ENCODE peak calls at places on chromosomes 3 and 15, in five cellular contexts. R is fibroblast of pulmonary artery, Q is mesothelial cell of epicardium, E is nephron progenitor cell, D is mucosa of descending colon. Y is an unnamed sample.

GRCh38 chr3:82496890-82497560 is 735.6 kb upstream of the GBE1 start:
- DNase-seq in D (no peak), E (no peak), Q (no peak), R (no peak), Y (no peak)

GRCh38 chr3:197216169-197216860 is 82.1 kb downstream of the DLG1 start:
- DNase-seq in R (peak), Q (no peak), E (no peak), D (no peak), Y (peak)

GRCh38 chr3:8888296-8888915 is 74.9 kb downstream of the RAD18 start:
- DNase-seq in E (no peak), D (no peak), Q (no peak), R (peak), Y (peak)

GRCh38 chr3:120198305-120198878 is 86.6 kb downstream of the GPR156 start:
- DNase-seq in E (no peak), Q (no peak), D (no peak), R (peak), Y (peak)

GRCh38 chr15:42090781-42091180 is 3.6 kb downstream of the PLA2G4D start:
- DNase-seq in E (no peak), Q (no peak), R (no peak), D (no peak), Y (no peak)

GRCh38 chr3:99747915-99748314 is 69.7 kb upstream of the CMSS1 start:
- DNase-seq in Q (no peak), E (no peak), R (peak), D (no peak), Y (peak)

GRCh38 chr3:15694628-15695027 is 93.1 kb downstream of the BTD start:
- DNase-seq in D (no peak), E (no peak), Q (no peak), R (no peak), Y (no peak)

GRCh38 chr3:169266351-169266750 is 397.2 kb downstream of the MECOM start:
- DNase-seq in Q (no peak), E (no peak), D (no peak), R (no peak), Y (no peak)

GRCh38 chr15:60017538-60018199 is 13.6 kb downstream of the FOXB1 start:
- DNase-seq in E (no peak), R (peak), Q (no peak), D (no peak), Y (no peak)

GRCh38 chr3:76403556-76403955 is 618.2 kb upstream of the ZNF717 start:
- DNase-seq in Q (no peak), D (no peak), R (peak), E (no peak), Y (no peak)

GRCh38 chr15:36406366-36406765 is 173.1 kb upstream of the CDIN1 start:
- DNase-seq in D (no peak), R (no peak), Q (no peak), E (no peak), Y (no peak)

GRCh38 chr3:138222316-138222715 is 35.2 kb downstream of the ARMC8 start:
- DNase-seq in Q (no peak), R (no peak), E (no peak), D (no peak), Y (no peak)

GRCh38 chr15:82064824-82065223 is 19.0 kb upstream of the MEX3B start:
- DNase-seq in R (peak), E (no peak), Q (no peak), D (no peak), Y (peak)

GRCh38 chr3:33578325-33579180 is 138.3 kb upstream of the UBP1 start:
- DNase-seq in Q (no peak), R (peak), E (no peak), D (no peak), Y (peak)

GRCh38 chr15:49199666-49200065 is 29.6 kb downstream of the GALK2 start:
- DNase-seq in Q (no peak), D (no peak), R (peak), E (no peak), Y (no peak)

GRCh38 chr15:66863382-66864085 is 161.5 kb downstream of the SMAD6 start:
- DNase-seq in D (no peak), E (no peak), R (no peak), Q (no peak), Y (no peak)

GRCh38 chr15:75801859-75802593 is 41.2 kb upstream of the UBE2Q2 start:
- DNase-seq in Q (peak), E (peak), R (peak), D (peak), Y (peak)

GRCh38 chr3:143585720-143586456 is 262.4 kb downstream of the SLC9A9 start:
- DNase-seq in R (peak), Q (no peak), D (no peak), E (no peak), Y (no peak)

GRCh38 chr15:45129651-45130129 is at the start of the genes DUOX1 and DUOXA1:
- DNase-seq in Q (no peak), R (no peak), E (peak), D (peak), Y (no peak)

GRCh38 chr3:133119146-133119545 is 81.0 kb downstream of the TMEM108 start:
- DNase-seq in E (no peak), Q (no peak), D (no peak), R (no peak), Y (no peak)

GRCh38 chr3:123807820-123808219 is 76.3 kb downstream of the MYLK start:
- DNase-seq in R (peak), D (peak), E (no peak), Q (no peak), Y (no peak)

GRCh38 chr15:77022646-77023575 is 28.0 kb downstream of the PSTPIP1 start:
- DNase-seq in D (peak), R (no peak), Q (peak), E (no peak), Y (no peak)

GRCh38 chr3:126895178-126896066 is 87.5 kb upstream of the PLXNA1 start:
- DNase-seq in Q (no peak), D (no peak), R (peak), E (no peak), Y (peak)

GRCh38 chr3:59540241-59540640 is 490.4 kb upstream of the CFAP20DC start:
- DNase-seq in R (peak), D (no peak), Q (no peak), E (no peak), Y (no peak)

GRCh38 chr3:178545337-178545736 is 9.1 kb downstream of the KCNMB2 start:
- DNase-seq in D (no peak), R (no peak), E (no peak), Q (no peak), Y (no peak)

GRCh38 chr15:51366911-51367310 is 25.5 kb downstream of the GLDN start:
- DNase-seq in D (no peak), Q (no peak), R (peak), E (no peak), Y (no peak)

GRCh38 chr3:87793322-87793877 is 265.4 kb downstream of the CGGBP1 start:
- DNase-seq in Q (no peak), R (no peak), E (no peak), D (no peak), Y (no peak)

GRCh38 chr3:52232279-52233107 is 6.5 kb downstream of the TWF2 start:
- DNase-seq in D (no peak), E (no peak), Q (no peak), R (no peak), Y (no peak)
- TF ChIP-seq CTCF in D (no peak), E (peak), Q (no peak), R (no peak), Y (peak)

GRCh38 chr3:42442640-42443039 is 32.2 kb upstream of the LYZL4 start:
- DNase-seq in D (no peak), E (no peak), Q (no peak), R (no peak), Y (no peak)
- TF ChIP-seq CTCF in D (no peak), E (no peak), Q (no peak), R (no peak), Y (peak)

GRCh38 chr15:40528801-40529200 is 36.0 kb downstream of the CCDC32 start:
- DNase-seq in Q (no peak), D (no peak), R (no peak), E (no peak), Y (no peak)
- TF ChIP-seq CTCF in Q (no peak), D (no peak), R (no peak), E (no peak), Y (no peak)

GRCh38 chr3:111103807-111104206 is 32.2 kb downstream of the NECTIN3 start:
- DNase-seq in E (no peak), R (peak), D (no peak), Q (no peak), Y (peak)

GRCh38 chr3:111112913-111113312 is 41.3 kb downstream of the NECTIN3 start:
- DNase-seq in E (no peak), R (peak), D (no peak), Q (no peak), Y (no peak)

GRCh38 chr3:111106993-111107392 is 35.4 kb downstream of the NECTIN3 start:
- DNase-seq in R (no peak), Q (no peak), E (no peak), D (no peak), Y (no peak)
- TF ChIP-seq CTCF in R (no peak), Q (no peak), E (no peak), D (no peak), Y (no peak)

GRCh38 chr3:175211481-175211880 is 352.3 kb downstream of the NAALADL2 start:
- DNase-seq in E (no peak), D (no peak), R (no peak), Q (no peak), Y (no peak)

GRCh38 chr3:175214210-175214609 is 355.1 kb downstream of the NAALADL2 start:
- DNase-seq in Q (no peak), E (no peak), D (no peak), R (no peak), Y (no peak)

GRCh38 chr3:175212896-175213295 is 353.8 kb downstream of the NAALADL2 start:
- DNase-seq in R (peak), Q (no peak), D (no peak), E (no peak), Y (peak)

GRCh38 chr3:175207361-175207760 is 348.2 kb downstream of the NAALADL2 start:
- DNase-seq in E (no peak), Q (no peak), R (no peak), D (no peak), Y (peak)

DNA sequence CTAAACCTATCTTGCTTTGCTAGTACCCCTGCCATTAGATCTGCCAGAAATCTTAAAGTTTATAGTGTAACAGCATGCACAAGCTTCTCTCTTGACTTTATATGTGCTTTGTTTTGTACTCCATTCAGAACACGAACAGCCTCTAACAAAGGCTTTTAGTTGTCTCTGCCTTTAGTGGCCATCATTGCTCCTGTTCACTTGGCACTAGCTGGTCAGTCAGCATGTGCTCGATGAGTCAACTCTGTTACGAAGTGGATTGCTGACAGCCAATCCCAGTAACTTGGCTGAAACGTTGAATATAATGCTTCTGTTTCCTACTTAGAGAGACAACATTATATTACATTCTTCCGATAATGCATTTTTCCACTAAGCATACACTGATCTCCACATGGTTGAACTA is 349.2 kb downstream of the NAALADL2 start:
- DNase-seq in E (no peak), D (no peak), R (peak), Q (no peak), Y (peak)
- TF ChIP-seq CTCF in E (no peak), D (no peak), R (no peak), Q (no peak), Y (no peak)